ENCODE peak calls at places on chromosomes 7 and 10, in six cellular contexts. S is mesendoderm, J is IMR-90, A is neuronal stem cell, T is H9, D is mesenchymal stem cell. H is an unnamed sample.
A peak's percentile ranks its signal among the peaks of the same experiment; 100 is the strongest.

GRCh38 chr7:50837965-50838364 is 55.3 kb upstream of the GRB10 start:
- DNase-seq in J (peak; percentile 89), T (no peak), A (no peak), S (no peak), D (no peak), H (no peak)

GRCh38 chr7:23267357-23267756 is 20.8 kb downstream of the GPNMB start:
- DNase-seq in S (no peak), J (no peak), T (no peak), D (no peak), A (no peak), H (no peak)

GRCh38 chr10:17115683-17116082 is 13.9 kb downstream of the CUBN start:
- DNase-seq in J (peak; percentile 51), T (no peak), D (peak; percentile 37), A (no peak), S (peak; percentile 56), H (no peak)

GRCh38 chr7:130921391-130922180 is 187.6 kb upstream of the KLF14 start:
- DNase-seq in T (no peak), S (no peak), A (peak; percentile 82), D (no peak), J (peak; percentile 85), H (no peak)

GRCh38 chr10:113133497-113133896 is 183.4 kb downstream of the TCF7L2 start:
- DNase-seq in D (peak; percentile 71), T (no peak), A (no peak), S (peak; percentile 37), J (peak; percentile 60), H (no peak)

GRCh38 chr7:42233939-42234338 is 3.1 kb downstream of the GLI3 start:
- DNase-seq in A (no peak), D (peak; percentile 54), T (no peak), S (no peak), J (peak; percentile 68), H (peak; percentile 57)

GRCh38 chr10:93469454-93469853 is 12.7 kb downstream of the MYOF start:
- DNase-seq in D (no peak), J (no peak), T (no peak), S (no peak), A (no peak), H (peak; percentile 100)

GRCh38 chr7:50264908-50265307 is 39.6 kb upstream of the IKZF1 start:
- DNase-seq in S (peak; percentile 5), A (no peak), D (no peak), J (no peak), T (no peak), H (peak; percentile 56)

GRCh38 chr7:74029991-74030415 is 2.0 kb downstream of the ELN start:
- DNase-seq in S (peak; percentile 29), D (no peak), J (no peak), T (no peak), A (no peak), H (no peak)

GRCh38 chr7:34087892-34088891 is 182.9 kb downstream of the BMPER start:
- DNase-seq in J (peak; percentile 40), D (peak; percentile 47), A (peak; percentile 32), T (peak; percentile 79), S (peak; percentile 75), H (peak; percentile 39)

GRCh38 chr7:149870701-149871483 is 2.9 kb upstream of the ATP6V0E2 start:
- DNase-seq in J (no peak), T (peak; percentile 26), D (no peak), S (peak; percentile 79), A (no peak), H (no peak)

GRCh38 chr10:30389543-30389942 is 40.5 kb upstream of the MTPAP start:
- DNase-seq in T (no peak), D (no peak), A (no peak), J (no peak), S (no peak), H (no peak)

GRCh38 chr7:91463330-91463729 is 199.1 kb downstream of the FZD1 start:
- DNase-seq in A (no peak), J (no peak), S (no peak), D (no peak), T (no peak), H (no peak)

GRCh38 chr10:93160829-93161228 is 87.1 kb downstream of the CYP26A1 start:
- DNase-seq in A (no peak), T (no peak), D (peak; percentile 61), J (peak; percentile 39), S (no peak), H (peak; percentile 31)

GRCh38 chr10:14010083-14010551 is 320.6 kb downstream of the FRMD4A start:
- DNase-seq in T (no peak), J (peak; percentile 86), S (peak; percentile 63), D (peak; percentile 58), A (no peak), H (no peak)

GRCh38 chr7:141071260-141071854 is 2.5 kb upstream of the TMEM178B start:
- DNase-seq in J (no peak), S (peak; percentile 82), A (peak; percentile 74), D (no peak), T (peak; percentile 86), H (no peak)

GRCh38 chr7:148772297-148773089 is 73.8 kb downstream of the CUL1 start:
- DNase-seq in J (peak; percentile 98), D (peak; percentile 86), T (no peak), S (peak; percentile 81), A (no peak), H (peak; percentile 95)

GRCh38 chr10:73168486-73168844 is 546 bp downstream of the FAM149B1 start:
- DNase-seq in T (no peak), J (no peak), D (no peak), S (peak; percentile 77), A (no peak), H (peak; percentile 65)

GRCh38 chr10:6751363-6751762 is 171.3 kb upstream of the PRKCQ start:
- DNase-seq in A (no peak), J (no peak), T (no peak), S (no peak), D (no peak), H (peak; percentile 79)

GRCh38 chr10:8305871-8306652 is 251.6 kb downstream of the GATA3 start:
- DNase-seq in J (no peak), D (peak; percentile 12), A (no peak), S (no peak), T (no peak), H (peak; percentile 80)

GRCh38 chr7:102153586-102153948 is 133.1 kb upstream of the SH2B2 start:
- DNase-seq in T (no peak), D (no peak), J (no peak), S (no peak), A (no peak), H (no peak)

GRCh38 chr10:7094781-7095180 is 316.1 kb downstream of the SFMBT2 start:
- DNase-seq in D (peak; percentile 14), S (no peak), A (no peak), T (no peak), J (peak; percentile 13), H (no peak)

GRCh38 chr7:69114374-69114773 is 483.9 kb upstream of the AUTS2 start:
- DNase-seq in J (no peak), D (no peak), T (no peak), S (no peak), A (no peak), H (peak; percentile 53)

GRCh38 chr7:40604601-40605438 is 470.0 kb downstream of the SUGCT start:
- DNase-seq in T (peak; percentile 75), S (peak; percentile 74), D (peak; percentile 62), A (peak; percentile 54), J (peak; percentile 52), H (peak; percentile 69)

GRCh38 chr10:80927419-80928078 is 389.8 kb downstream of the SH2D4B start:
- DNase-seq in J (no peak), A (no peak), T (no peak), D (no peak), S (no peak), H (no peak)
- H2BK5ac ChIP-seq in J (no peak overlapping the region), A (no peak overlapping the region), T (peak overlapping the region; percentile 50), D (no peak overlapping the region), S (no peak overlapping the region), H (no peak overlapping the region)

DNA sequence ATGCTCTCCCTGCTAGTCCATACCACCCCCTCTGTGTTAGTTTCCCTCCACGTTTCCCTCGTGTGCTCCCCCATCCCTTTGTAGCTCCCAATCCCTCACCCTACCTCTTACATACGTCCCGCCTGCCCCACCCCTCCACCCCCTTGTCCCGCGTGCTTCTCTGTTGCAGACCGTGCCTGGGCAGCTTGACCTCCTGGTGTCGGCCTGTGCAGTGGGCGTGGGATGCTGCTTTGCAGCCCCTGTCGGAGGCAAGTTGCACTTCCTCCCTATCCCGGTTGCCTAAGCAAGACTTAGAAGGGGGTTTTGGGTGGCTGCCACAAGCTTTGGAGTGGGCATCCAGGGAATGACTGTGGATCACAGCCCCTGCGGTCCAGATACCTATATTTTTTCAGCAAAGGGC is 7.7 kb downstream of the CLCN1 start:
- DNase-seq in T (no peak), J (no peak), A (no peak), D (no peak), S (no peak), H (no peak)
- H2BK5ac ChIP-seq in T (no peak overlapping the region), J (no peak overlapping the region), A (no peak overlapping the region), D (no peak overlapping the region), S (no peak overlapping the region), H (no peak overlapping the region)

DNA sequence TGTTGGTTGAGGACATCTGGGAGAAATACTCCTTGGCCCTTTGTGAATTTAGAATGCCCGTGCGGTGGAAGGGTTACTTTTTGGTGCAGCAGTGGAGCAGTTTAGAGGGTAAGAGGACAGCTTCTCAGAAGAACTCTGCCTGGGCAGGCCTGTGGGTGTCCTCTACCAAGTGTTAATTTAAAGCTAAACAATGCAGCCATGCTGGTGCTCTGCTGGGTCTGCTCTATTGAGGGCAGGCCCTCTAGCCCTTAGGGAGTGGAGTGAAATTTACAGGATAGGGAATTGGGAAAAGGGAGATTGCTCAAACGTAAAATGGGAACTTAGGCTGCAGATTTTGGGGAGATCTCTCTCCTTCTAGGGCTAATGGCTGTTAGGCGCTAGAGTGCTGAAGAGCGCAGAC is 22.1 kb downstream of the BLNK start:
- DNase-seq in A (no peak), D (no peak), J (no peak), S (no peak), T (no peak), H (no peak)
- H2BK5ac ChIP-seq in A (no peak overlapping the region), D (no peak overlapping the region), J (no peak overlapping the region), S (no peak overlapping the region), T (no peak overlapping the region), H (no peak overlapping the region)

GRCh38 chr7:7104971-7105370 is 77.4 kb upstream of the C1GALT1 start:
- DNase-seq in J (no peak), S (peak; percentile 69), A (no peak), T (no peak), D (no peak), H (no peak)
- H2BK5ac ChIP-seq in J (no peak overlapping the region), S (peak overlapping the region; percentile 1), A (no peak overlapping the region), T (no peak overlapping the region), D (no peak overlapping the region), H (no peak overlapping the region)

GRCh38 chr10:78171633-78172032 is 138.0 kb downstream of the RPS24 start:
- DNase-seq in S (peak; percentile 74), D (no peak), T (peak; percentile 78), J (no peak), A (no peak), H (no peak)
- H2BK5ac ChIP-seq in S (no peak overlapping the region), D (no peak overlapping the region), T (no peak overlapping the region), J (no peak overlapping the region), A (no peak overlapping the region), H (no peak overlapping the region)

GRCh38 chr10:102641880-102642552 is 2.3 kb upstream of the TRIM8 start:
- DNase-seq in T (peak; percentile 98), A (peak; percentile 92), D (peak; percentile 99), S (peak; percentile 99), J (peak; percentile 97), H (peak; percentile 97)

GRCh38 chr10:102642553-102643345 is 1.5 kb upstream of the TRIM8 start:
- DNase-seq in D (no peak), A (peak; percentile 54), S (no peak), T (no peak), J (peak; percentile 56), H (peak; percentile 53)

GRCh38 chr10:102644646-102645387 is 538 bp downstream of the TRIM8 start:
- DNase-seq in T (peak; percentile 89), J (peak; percentile 68), D (peak; percentile 80), S (peak; percentile 89), A (peak; percentile 62), H (peak; percentile 95)

GRCh38 chr10:102644066-102644645 is at the start of gene TRIM8:
- DNase-seq in S (peak; percentile 65), A (no peak), J (no peak), D (peak; percentile 46), T (peak; percentile 53), H (peak; percentile 15)

GRCh38 chr10:102643346-102644065 is 773 bp upstream of the TRIM8 start:
- DNase-seq in A (peak; percentile 65), T (peak; percentile 70), J (peak; percentile 74), S (peak; percentile 86), D (peak; percentile 87), H (peak; percentile 21)
- H2BK5ac ChIP-seq in A (peak overlapping the region; percentile 95), T (no peak overlapping the region), J (peak overlapping the region; percentile 92), S (no peak overlapping the region), D (peak overlapping the region; percentile 98), H (peak overlapping the region; percentile 94)

H was measured in trophoblast cell.